ENCODE peak calls at places on chromosomes 11 and 22, in four cellular contexts. C is SK-N-SH, X is HepG2, E is HCT116. T is an unnamed sample.

GRCh38 chr11:62394825-62395538 is 23.9 kb upstream of the SCGB1A1 start:
- DNase-seq in E (peak), C (peak), X (peak), T (peak)

GRCh38 chr11:131064373-131064991 is 148.2 kb upstream of the SNX19 start:
- DNase-seq in C (peak), X (peak), E (peak), T (peak)

GRCh38 chr11:72932132-72932570 is 117.9 kb downstream of the ATG16L2 start:
- DNase-seq in C (no peak), X (no peak), E (no peak), T (no peak)

GRCh38 chr11:128171496-128171895 is 415.9 kb downstream of the ETS1 start:
- DNase-seq in X (no peak), C (no peak), E (no peak), T (no peak)

GRCh38 chr11:79329561-79329960 is 111.3 kb downstream of the TENM4 start:
- DNase-seq in X (no peak), E (no peak), C (no peak), T (no peak)

GRCh38 chr11:83371489-83371888 is 85.3 kb upstream of the CCDC90B start:
- DNase-seq in X (no peak), C (no peak), E (no peak), T (no peak)

GRCh38 chr11:102453286-102453797 is 777 bp upstream of the TMEM123 start:
- DNase-seq in X (no peak), E (no peak), C (peak), T (no peak)

GRCh38 chr22:18071968-18072310 is 5.9 kb upstream of the PEX26 start:
- DNase-seq in E (no peak), C (no peak), X (no peak), T (no peak)

GRCh38 chr22:26357813-26358212 is 71.2 kb upstream of the ASPHD2 start:
- DNase-seq in C (no peak), X (no peak), E (no peak), T (no peak)

GRCh38 chr22:26359156-26359555 is 69.9 kb upstream of the ASPHD2 start:
- DNase-seq in C (no peak), X (no peak), E (no peak), T (no peak)

GRCh38 chr22:26364066-26365015 is 64.7 kb upstream of the ASPHD2 start:
- DNase-seq in X (peak), E (peak), C (peak), T (peak)

GRCh38 chr22:26360169-26360885 is 68.7 kb upstream of the ASPHD2 start:
- DNase-seq in C (peak), E (peak), X (peak), T (peak)

DNA sequence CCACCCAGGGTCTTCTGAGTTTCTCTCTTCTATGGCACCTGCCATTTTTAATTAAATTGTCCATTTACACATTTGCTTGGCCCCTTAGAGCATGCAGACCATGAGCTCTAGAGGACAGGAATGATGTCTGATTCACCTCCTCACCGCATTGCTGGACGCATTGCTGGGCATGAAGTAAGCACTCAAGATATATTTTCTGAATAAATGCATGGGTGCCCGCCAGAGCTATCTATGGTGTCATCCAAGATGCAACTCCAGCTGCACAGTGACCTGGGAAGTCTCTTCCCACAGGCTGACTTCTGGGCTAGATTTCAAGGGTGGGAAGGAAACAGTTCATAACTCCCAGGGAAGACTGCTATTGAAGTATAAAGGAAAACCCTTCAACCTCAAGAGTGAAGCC is 66.6 kb upstream of the ASPHD2 start:
- DNase-seq in X (no peak), E (no peak), C (no peak), T (no peak)
- TF ChIP-seq ELF1 in X (no peak), E (no peak), C (no peak), T (no peak)

GRCh38 chr11:122486793-122487495 is 168.6 kb upstream of the UBASH3B start:
- DNase-seq in X (no peak), E (peak), C (no peak), T (no peak)
- TF ChIP-seq ELF1 in X (no peak), E (no peak), C (no peak), T (no peak)

DNA sequence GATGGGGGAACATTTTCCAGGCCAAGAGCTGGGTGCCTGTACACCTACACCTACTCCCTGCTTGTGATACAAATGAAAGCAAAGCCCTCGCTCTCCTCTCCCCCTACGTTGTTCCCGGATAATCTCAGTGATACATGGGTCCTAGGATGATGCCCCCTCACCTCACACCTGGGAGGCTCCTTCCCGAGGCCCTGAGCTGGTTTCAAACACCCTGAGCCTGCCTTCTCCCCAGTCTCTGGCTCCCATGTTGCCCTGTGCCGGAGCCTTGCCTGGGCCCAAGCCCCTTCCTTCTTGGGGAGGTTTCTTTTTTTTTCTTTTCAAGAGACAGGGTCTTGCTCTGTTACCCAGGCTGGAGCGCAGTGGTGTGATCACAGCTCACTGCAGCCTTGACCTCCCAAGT is 23.3 kb downstream of the TRMU start:
- DNase-seq in C (no peak), E (no peak), X (no peak), T (no peak)
- TF ChIP-seq ELF1 in C (no peak), E (no peak), X (no peak), T (no peak)

DNA sequence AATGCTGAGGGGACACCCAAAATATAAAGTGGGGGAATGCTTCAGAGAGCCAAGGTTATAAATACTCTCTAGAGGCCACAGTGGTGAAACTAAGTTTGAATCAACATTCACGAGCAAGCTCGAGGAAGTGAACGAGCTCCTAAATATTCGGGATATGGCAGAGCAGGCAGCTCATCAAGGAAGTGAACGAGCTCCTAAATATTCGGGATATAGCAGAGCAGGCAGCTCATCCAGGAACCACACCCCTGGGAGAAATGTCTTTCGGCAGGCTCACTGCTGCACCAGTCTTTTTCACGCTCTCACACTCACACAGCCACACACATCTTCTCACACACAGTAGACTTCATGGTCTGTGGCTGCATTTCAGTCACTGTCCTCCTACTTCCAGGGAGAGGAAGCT is 787.5 kb downstream of the OPCML start:
- DNase-seq in X (no peak), E (no peak), C (no peak), T (no peak)
- TF ChIP-seq ELF1 in X (no peak), E (no peak), C (no peak), T (no peak)

GRCh38 chr11:59755701-59756495 is 722 bp downstream of the STX3 start:
- DNase-seq in E (peak), C (peak), X (peak), T (peak)
- TF ChIP-seq ELF1 in E (no peak), C (no peak), X (no peak), T (peak)

GRCh38 chr11:64850979-64851567 is 6.6 kb upstream of the CDC42BPG start:
- DNase-seq in C (no peak), E (no peak), X (no peak), T (peak)
- TF ChIP-seq ELF1 in C (no peak), E (no peak), X (no peak), T (no peak)

GRCh38 chr11:10050561-10050960 is 243.5 kb downstream of the SBF2 start:
- DNase-seq in C (no peak), X (peak), E (no peak), T (no peak)
- TF ChIP-seq ELF1 in C (no peak), X (no peak), E (no peak), T (no peak)

DNA sequence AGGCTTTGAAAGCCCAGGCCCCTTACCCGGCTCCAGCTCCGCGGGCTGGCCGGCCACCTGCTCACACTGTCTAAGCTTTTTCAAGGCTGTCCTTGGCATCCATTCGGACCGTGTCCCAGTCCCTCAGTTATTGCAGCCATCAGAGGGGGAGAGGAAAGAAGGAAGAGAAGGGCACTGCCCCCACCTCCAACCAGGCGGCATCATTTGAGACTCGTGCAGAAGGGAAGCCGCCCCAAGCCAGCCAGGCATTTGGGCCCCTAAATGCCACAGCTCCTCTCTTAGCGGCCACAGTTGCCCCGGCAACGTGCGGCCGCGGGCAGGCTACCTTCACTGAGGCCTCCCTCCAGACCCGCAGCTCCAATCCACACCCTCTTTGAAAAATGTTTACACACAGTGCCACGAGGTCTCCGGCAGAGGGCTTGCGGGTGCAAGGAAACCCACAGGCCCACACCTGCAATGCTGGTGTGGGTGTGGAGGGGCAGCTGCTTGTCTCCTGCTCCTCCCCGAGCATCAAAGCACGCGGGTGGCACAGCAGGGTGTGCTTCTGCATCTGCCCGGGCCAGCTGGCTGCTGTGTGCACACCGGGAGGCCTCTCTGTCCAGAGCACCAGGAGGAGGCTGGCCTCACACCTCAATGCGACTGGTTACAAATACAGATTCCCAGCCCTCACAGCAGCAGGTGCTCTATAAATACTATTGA is 124.4 kb downstream of the CTTN start:
- DNase-seq in C (peak), E (no peak), X (no peak), T (no peak)
- TF ChIP-seq ELF1 in C (no peak), E (no peak), X (no peak), T (no peak)